ENCODE peak calls at places on chromosomes 16 and 17, in ten cellular contexts. One of them, this sample, is unnamed.
A peak's percentile ranks its signal among the peaks of the same experiment; 100 is the strongest.

GRCh38 chr17:40177275-40177874 is at the start of gene RAPGEFL1:
- DNase-seq in foreskin fibroblast: peak; percentile 68
- DNase-seq in kidney tubule cell: peak; percentile 60
- DNase-seq in heart right ventricle: peak; percentile 75
- DNase-seq in CD8-positive, alpha-beta T cell: peak; percentile 77
- DNase-seq in Right ventricle myocardium superior: peak; percentile 87
- DNase-seq in left ventricle myocardium inferior: peak; percentile 82
- DNase-seq in tibial nerve: peak; percentile 58
- DNase-seq in NCI-H2171 treated with DMSO at 0.1 percent for 48 hours: peak; percentile 85
- DNase-seq in DMS79 treated with DMSO at 0.1 percent for 48 hours: peak; percentile 53
- DNase-seq in this sample: peak; percentile 70

GRCh38 chr16:19130852-19131808 is 17.4 kb downstream of the ITPRIPL2 start:
- DNase-seq in CD8-positive, alpha-beta T cell: no peak
- DNase-seq in left ventricle myocardium inferior: peak; percentile 54
- DNase-seq in kidney tubule cell: peak; percentile 65
- DNase-seq in heart right ventricle: peak; percentile 80
- DNase-seq in Right ventricle myocardium superior: peak; percentile 63
- DNase-seq in foreskin fibroblast: peak; percentile 74
- DNase-seq in DMS79 treated with DMSO at 0.1 percent for 48 hours: peak; percentile 24
- DNase-seq in tibial nerve: no peak
- DNase-seq in NCI-H2171 treated with DMSO at 0.1 percent for 48 hours: peak; percentile 50
- DNase-seq in this sample: peak; percentile 54

GRCh38 chr17:31825961-31826691 is 32.9 kb downstream of the COPRS start:
- DNase-seq in CD8-positive, alpha-beta T cell: no peak
- DNase-seq in foreskin fibroblast: no peak
- DNase-seq in DMS79 treated with DMSO at 0.1 percent for 48 hours: no peak
- DNase-seq in Right ventricle myocardium superior: no peak
- DNase-seq in kidney tubule cell: peak; percentile 28
- DNase-seq in tibial nerve: no peak
- DNase-seq in left ventricle myocardium inferior: no peak
- DNase-seq in heart right ventricle: no peak
- DNase-seq in NCI-H2171 treated with DMSO at 0.1 percent for 48 hours: peak; percentile 81
- DNase-seq in this sample: no peak

GRCh38 chr16:79723583-79724168 is 123.1 kb upstream of the MAF start:
- DNase-seq in DMS79 treated with DMSO at 0.1 percent for 48 hours: no peak
- DNase-seq in foreskin fibroblast: no peak
- DNase-seq in left ventricle myocardium inferior: no peak
- DNase-seq in NCI-H2171 treated with DMSO at 0.1 percent for 48 hours: no peak
- DNase-seq in Right ventricle myocardium superior: no peak
- DNase-seq in tibial nerve: no peak
- DNase-seq in heart right ventricle: no peak
- DNase-seq in CD8-positive, alpha-beta T cell: no peak
- DNase-seq in kidney tubule cell: no peak
- DNase-seq in this sample: no peak

GRCh38 chr16:265002-265529 is 10.7 kb downstream of the RGS11 start:
- DNase-seq in left ventricle myocardium inferior: no peak
- DNase-seq in kidney tubule cell: no peak
- DNase-seq in tibial nerve: no peak
- DNase-seq in foreskin fibroblast: no peak
- DNase-seq in Right ventricle myocardium superior: no peak
- DNase-seq in DMS79 treated with DMSO at 0.1 percent for 48 hours: no peak
- DNase-seq in CD8-positive, alpha-beta T cell: no peak
- DNase-seq in heart right ventricle: no peak
- DNase-seq in NCI-H2171 treated with DMSO at 0.1 percent for 48 hours: no peak
- DNase-seq in this sample: no peak

GRCh38 chr17:75927286-75927922 is 13.4 kb downstream of the FBF1 start:
- DNase-seq in CD8-positive, alpha-beta T cell: no peak
- DNase-seq in NCI-H2171 treated with DMSO at 0.1 percent for 48 hours: no peak
- DNase-seq in kidney tubule cell: no peak
- DNase-seq in DMS79 treated with DMSO at 0.1 percent for 48 hours: no peak
- DNase-seq in left ventricle myocardium inferior: no peak
- DNase-seq in heart right ventricle: no peak
- DNase-seq in tibial nerve: no peak
- DNase-seq in Right ventricle myocardium superior: no peak
- DNase-seq in foreskin fibroblast: no peak
- DNase-seq in this sample: peak; percentile 19

GRCh38 chr16:50611332-50611934 is 63.2 kb downstream of the NKD1 start:
- DNase-seq in left ventricle myocardium inferior: no peak
- DNase-seq in DMS79 treated with DMSO at 0.1 percent for 48 hours: no peak
- DNase-seq in Right ventricle myocardium superior: no peak
- DNase-seq in NCI-H2171 treated with DMSO at 0.1 percent for 48 hours: no peak
- DNase-seq in heart right ventricle: no peak
- DNase-seq in foreskin fibroblast: peak; percentile 25
- DNase-seq in kidney tubule cell: peak; percentile 64
- DNase-seq in tibial nerve: no peak
- DNase-seq in CD8-positive, alpha-beta T cell: no peak
- DNase-seq in this sample: no peak

GRCh38 chr16:53084141-53084541 is 29.4 kb downstream of the CHD9 start:
- DNase-seq in Right ventricle myocardium superior: no peak
- DNase-seq in left ventricle myocardium inferior: no peak
- DNase-seq in foreskin fibroblast: no peak
- DNase-seq in tibial nerve: no peak
- DNase-seq in kidney tubule cell: peak; percentile 52
- DNase-seq in CD8-positive, alpha-beta T cell: no peak
- DNase-seq in DMS79 treated with DMSO at 0.1 percent for 48 hours: no peak
- DNase-seq in NCI-H2171 treated with DMSO at 0.1 percent for 48 hours: no peak
- DNase-seq in heart right ventricle: no peak
- DNase-seq in this sample: no peak

GRCh38 chr17:82384730-82385429 is 13.3 kb downstream of the UTS2R start:
- DNase-seq in CD8-positive, alpha-beta T cell: no peak
- DNase-seq in NCI-H2171 treated with DMSO at 0.1 percent for 48 hours: peak; percentile 75
- DNase-seq in left ventricle myocardium inferior: peak; percentile 79
- DNase-seq in foreskin fibroblast: peak; percentile 58
- DNase-seq in kidney tubule cell: peak; percentile 85
- DNase-seq in Right ventricle myocardium superior: peak; percentile 84
- DNase-seq in DMS79 treated with DMSO at 0.1 percent for 48 hours: peak; percentile 50
- DNase-seq in tibial nerve: peak; percentile 48
- DNase-seq in heart right ventricle: peak; percentile 38
- DNase-seq in this sample: peak; percentile 78

GRCh38 chr16:67936876-67937605 is 391 bp upstream of the PSMB10 start:
- DNase-seq in CD8-positive, alpha-beta T cell: peak; percentile 80
- DNase-seq in left ventricle myocardium inferior: no peak
- DNase-seq in heart right ventricle: peak; percentile 78
- DNase-seq in DMS79 treated with DMSO at 0.1 percent for 48 hours: peak; percentile 6
- DNase-seq in kidney tubule cell: no peak
- DNase-seq in NCI-H2171 treated with DMSO at 0.1 percent for 48 hours: no peak
- DNase-seq in Right ventricle myocardium superior: no peak
- DNase-seq in tibial nerve: no peak
- DNase-seq in foreskin fibroblast: peak; percentile 45
- DNase-seq in this sample: peak; percentile 87

GRCh38 chr17:4901648-4902344 is 1.1 kb downstream of the CHRNE start:
- DNase-seq in foreskin fibroblast: no peak
- DNase-seq in NCI-H2171 treated with DMSO at 0.1 percent for 48 hours: no peak
- DNase-seq in kidney tubule cell: no peak
- DNase-seq in CD8-positive, alpha-beta T cell: no peak
- DNase-seq in left ventricle myocardium inferior: peak; percentile 61
- DNase-seq in heart right ventricle: peak; percentile 51
- DNase-seq in tibial nerve: peak; percentile 35
- DNase-seq in Right ventricle myocardium superior: peak; percentile 77
- DNase-seq in DMS79 treated with DMSO at 0.1 percent for 48 hours: no peak
- DNase-seq in this sample: no peak

GRCh38 chr17:45273551-45273957 is 11.7 kb upstream of the SPATA32 start:
- DNase-seq in Right ventricle myocardium superior: peak; percentile 40
- DNase-seq in left ventricle myocardium inferior: no peak
- DNase-seq in tibial nerve: no peak
- DNase-seq in heart right ventricle: no peak
- DNase-seq in kidney tubule cell: no peak
- DNase-seq in CD8-positive, alpha-beta T cell: no peak
- DNase-seq in DMS79 treated with DMSO at 0.1 percent for 48 hours: no peak
- DNase-seq in foreskin fibroblast: no peak
- DNase-seq in NCI-H2171 treated with DMSO at 0.1 percent for 48 hours: no peak
- DNase-seq in this sample: no peak

GRCh38 chr17:35147313-35147982 is at the start of gene UNC45B:
- DNase-seq in left ventricle myocardium inferior: peak; percentile 69
- DNase-seq in NCI-H2171 treated with DMSO at 0.1 percent for 48 hours: no peak
- DNase-seq in kidney tubule cell: no peak
- DNase-seq in DMS79 treated with DMSO at 0.1 percent for 48 hours: no peak
- DNase-seq in heart right ventricle: peak; percentile 81
- DNase-seq in tibial nerve: no peak
- DNase-seq in foreskin fibroblast: no peak
- DNase-seq in CD8-positive, alpha-beta T cell: no peak
- DNase-seq in Right ventricle myocardium superior: peak; percentile 72
- DNase-seq in this sample: no peak

GRCh38 chr16:68074850-68075249 is 10.3 kb upstream of the NFATC3 start:
- DNase-seq in DMS79 treated with DMSO at 0.1 percent for 48 hours: no peak
- DNase-seq in foreskin fibroblast: no peak
- DNase-seq in kidney tubule cell: no peak
- DNase-seq in CD8-positive, alpha-beta T cell: peak; percentile 76
- DNase-seq in NCI-H2171 treated with DMSO at 0.1 percent for 48 hours: no peak
- DNase-seq in Right ventricle myocardium superior: no peak
- DNase-seq in heart right ventricle: no peak
- DNase-seq in tibial nerve: no peak
- DNase-seq in left ventricle myocardium inferior: no peak
- DNase-seq in this sample: no peak

GRCh38 chr17:27944546-27945332 is 51.6 kb upstream of the LYRM9 start:
- DNase-seq in left ventricle myocardium inferior: no peak
- DNase-seq in foreskin fibroblast: no peak
- DNase-seq in Right ventricle myocardium superior: no peak
- DNase-seq in DMS79 treated with DMSO at 0.1 percent for 48 hours: peak; percentile 8
- DNase-seq in NCI-H2171 treated with DMSO at 0.1 percent for 48 hours: peak; percentile 6
- DNase-seq in CD8-positive, alpha-beta T cell: no peak
- DNase-seq in heart right ventricle: no peak
- DNase-seq in kidney tubule cell: peak; percentile 9
- DNase-seq in tibial nerve: no peak
- DNase-seq in this sample: no peak

GRCh38 chr17:74433421-74434121 is 1.7 kb downstream of the GPRC5C start:
- DNase-seq in CD8-positive, alpha-beta T cell: no peak
- DNase-seq in NCI-H2171 treated with DMSO at 0.1 percent for 48 hours: no peak
- DNase-seq in heart right ventricle: no peak
- DNase-seq in DMS79 treated with DMSO at 0.1 percent for 48 hours: no peak
- DNase-seq in kidney tubule cell: peak; percentile 62
- DNase-seq in tibial nerve: no peak
- DNase-seq in foreskin fibroblast: no peak
- DNase-seq in left ventricle myocardium inferior: no peak
- DNase-seq in Right ventricle myocardium superior: no peak
- DNase-seq in this sample: no peak

GRCh38 chr17:2610640-2611175 is 17.3 kb downstream of the PAFAH1B1 start:
- DNase-seq in left ventricle myocardium inferior: no peak
- DNase-seq in Right ventricle myocardium superior: no peak
- DNase-seq in tibial nerve: no peak
- DNase-seq in heart right ventricle: no peak
- DNase-seq in CD8-positive, alpha-beta T cell: no peak
- DNase-seq in kidney tubule cell: no peak
- DNase-seq in foreskin fibroblast: no peak
- DNase-seq in NCI-H2171 treated with DMSO at 0.1 percent for 48 hours: no peak
- DNase-seq in DMS79 treated with DMSO at 0.1 percent for 48 hours: no peak
- DNase-seq in this sample: no peak